ENCODE peak calls at places on chromosomes 1 and 21, in five cellular contexts. D is caudate nucleus; J is AG04450; K is CD4-positive, alpha-beta memory T cell; P is adrenal gland. L is an unnamed sample.
A peak's percentile ranks its signal among the peaks of the same experiment; 100 is the strongest.

GRCh38 chr21:44441581-44442265 is 13.6 kb upstream of the LRRC3 start:
- DNase-seq in D (no peak), J (no peak), K (no peak), P (no peak), L (no peak)

GRCh38 chr1:168751195-168751650 is 22.2 kb upstream of the DPT start:
- DNase-seq in D (no peak), J (no peak), K (no peak), P (no peak), L (no peak)

GRCh38 chr1:52141513-52142219 is at the start of gene ZFYVE9:
- DNase-seq in D (peak; percentile 48), J (no peak), K (peak; percentile 74), P (peak; percentile 63), L (peak; percentile 79)

GRCh38 chr1:228647523-228648444 is 87.5 kb upstream of the RHOU start:
- DNase-seq in D (no peak), J (no peak), K (peak; percentile 24), P (peak; percentile 45), L (peak; percentile 25)

GRCh38 chr1:22602060-22602740 is 34.2 kb upstream of the C1QA start:
- DNase-seq in D (no peak), J (no peak), K (no peak), P (no peak), L (no peak)

GRCh38 chr1:230643887-230644286 is 1.6 kb downstream of the COG2 start:
- DNase-seq in D (no peak), J (peak; percentile 3), K (no peak), P (no peak), L (no peak)

GRCh38 chr1:48823161-48823560 is 46.5 kb upstream of the BEND5 start:
- DNase-seq in D (no peak), J (no peak), K (no peak), P (peak; percentile 23), L (no peak)

GRCh38 chr1:40848530-40849189 is 13.5 kb downstream of the CITED4 start:
- DNase-seq in D (no peak), J (no peak), K (no peak), P (peak; percentile 62), L (peak; percentile 60)

GRCh38 chr1:147750618-147751217 is 9.7 kb downstream of the GJA5 start:
- DNase-seq in D (no peak), J (no peak), K (no peak), P (no peak), L (no peak)

GRCh38 chr1:106022312-106022902 is 1034.1 kb upstream of the PRMT6 start:
- DNase-seq in D (no peak), J (no peak), K (no peak), P (no peak), L (no peak)

GRCh38 chr1:201495447-201496295 is 11.3 kb downstream of the CSRP1 start:
- DNase-seq in D (peak; percentile 87), J (no peak), K (no peak), P (peak; percentile 59), L (peak; percentile 92)

GRCh38 chr1:165152727-165153126 is 203.8 kb downstream of the LMX1A start:
- DNase-seq in D (no peak), J (no peak), K (no peak), P (no peak), L (no peak)

GRCh38 chr1:155463865-155464264 is 98.7 kb downstream of the ASH1L start:
- DNase-seq in D (no peak), J (peak; percentile 47), K (no peak), P (no peak), L (no peak)

GRCh38 chr21:18468775-18469174 is 65.2 kb upstream of the TMPRSS15 start:
- DNase-seq in D (no peak), J (no peak), K (no peak), P (no peak), L (no peak)

GRCh38 chr1:38138498-38139233 is 92.1 kb upstream of the POU3F1 start:
- DNase-seq in D (no peak), J (peak; percentile 96), K (no peak), P (peak; percentile 87), L (peak; percentile 72)

GRCh38 chr1:25442178-25442577 is 11.5 kb downstream of the MACO1 start:
- DNase-seq in D (no peak), J (no peak), K (no peak), P (peak; percentile 55), L (no peak)

GRCh38 chr1:163203561-163203960 is 845 bp upstream of the RGS5 start:
- DNase-seq in D (no peak), J (no peak), K (no peak), P (no peak), L (no peak)

GRCh38 chr1:62198069-62198780 is 3.6 kb downstream of the L1TD1 start:
- DNase-seq in D (no peak), J (no peak), K (no peak), P (no peak), L (no peak)

GRCh38 chr1:207848234-207848633 is 62.7 kb downstream of the CD34 start:
- DNase-seq in D (no peak), J (no peak), K (no peak), P (peak; percentile 88), L (peak; percentile 66)

GRCh38 chr21:16124397-16125130 is 394.8 kb downstream of the USP25 start:
- DNase-seq in D (no peak), J (peak; percentile 51), K (no peak), P (peak; percentile 18), L (peak; percentile 62)

GRCh38 chr1:19010995-19011696 is 54.7 kb upstream of the IFFO2 start:
- DNase-seq in D (no peak), J (peak; percentile 92), K (peak; percentile 46), P (peak; percentile 91), L (peak; percentile 75)

GRCh38 chr1:228274452-228275153 is 66.8 kb downstream of the OBSCN start:
- DNase-seq in D (no peak), J (no peak), K (no peak), P (peak; percentile 4), L (no peak)

GRCh38 chr1:37028981-37029617 is 5.2 kb downstream of the GRIK3 start:
- DNase-seq in D (no peak), J (no peak), K (no peak), P (no peak), L (no peak)

GRCh38 chr1:3352952-3353331 is 101.5 kb upstream of the ARHGEF16 start:
- DNase-seq in D (no peak), J (no peak), K (no peak), P (peak; percentile 31), L (peak; percentile 86)

GRCh38 chr1:20083178-20083944 is 13.4 kb downstream of the PLA2G5 start:
- DNase-seq in D (no peak), J (no peak), K (no peak), P (no peak), L (no peak)

GRCh38 chr21:25307489-25307888 is 299.8 kb downstream of the MRPL39 start:
- DNase-seq in D (no peak), J (peak; percentile 3), K (no peak), P (no peak), L (no peak)

GRCh38 chr1:59077739-59078503 is 219.0 kb upstream of the FGGY start:
- DNase-seq in D (no peak), J (no peak), K (no peak), P (no peak), L (no peak)

GRCh38 chr1:201515062-201515750 is 8.3 kb upstream of the CSRP1 start:
- DNase-seq in D (no peak), J (no peak), K (no peak), P (no peak), L (no peak)

GRCh38 chr1:94620345-94621031 is 78.9 kb upstream of the F3 start:
- DNase-seq in D (no peak), J (no peak), K (no peak), P (no peak), L (no peak)

GRCh38 chr1:94621392-94621791 is 79.8 kb upstream of the F3 start:
- DNase-seq in D (no peak), J (no peak), K (no peak), P (no peak), L (no peak)

GRCh38 chr1:94621802-94622201 is 80.2 kb upstream of the F3 start:
- DNase-seq in D (no peak), J (no peak), K (no peak), P (no peak), L (no peak)

GRCh38 chr1:94623560-94624148 is 82.1 kb upstream of the F3 start:
- DNase-seq in D (no peak), J (no peak), K (no peak), P (no peak), L (no peak)

GRCh38 chr1:94622757-94623156 is 81.2 kb upstream of the F3 start:
- DNase-seq in D (no peak), J (no peak), K (no peak), P (no peak), L (no peak)
- H3K27ac ChIP-seq in D (no peak overlapping the region), J (peak overlapping the region; percentile 21), K (no peak overlapping the region), P (no peak overlapping the region), L (no peak overlapping the region)

GRCh38 chr1:109393602-109394233 is 4.0 kb downstream of the SORT1 start:
- DNase-seq in D (no peak), J (no peak), K (no peak), P (no peak), L (no peak)

GRCh38 chr1:109392037-109392787 is 5.5 kb downstream of the SORT1 start:
- DNase-seq in D (peak; percentile 28), J (no peak), K (no peak), P (peak; percentile 41), L (no peak)

GRCh38 chr1:109394591-109395281 is 3.0 kb downstream of the SORT1 start:
- DNase-seq in D (no peak), J (no peak), K (no peak), P (no peak), L (no peak)

GRCh38 chr1:109391626-109392025 is 6.1 kb downstream of the SORT1 start:
- DNase-seq in D (no peak), J (no peak), K (no peak), P (no peak), L (no peak)

GRCh38 chr1:109392788-109393580 is 4.7 kb downstream of the SORT1 start:
- DNase-seq in D (peak; percentile 54), J (peak; percentile 60), K (no peak), P (peak; percentile 60), L (peak; percentile 50)
- H3K27ac ChIP-seq in D (peak overlapping the region; percentile 98), J (peak overlapping the region; percentile 63), K (no peak overlapping the region), P (peak overlapping the region; percentile 54), L (peak overlapping the region; percentile 95)

DNA sequence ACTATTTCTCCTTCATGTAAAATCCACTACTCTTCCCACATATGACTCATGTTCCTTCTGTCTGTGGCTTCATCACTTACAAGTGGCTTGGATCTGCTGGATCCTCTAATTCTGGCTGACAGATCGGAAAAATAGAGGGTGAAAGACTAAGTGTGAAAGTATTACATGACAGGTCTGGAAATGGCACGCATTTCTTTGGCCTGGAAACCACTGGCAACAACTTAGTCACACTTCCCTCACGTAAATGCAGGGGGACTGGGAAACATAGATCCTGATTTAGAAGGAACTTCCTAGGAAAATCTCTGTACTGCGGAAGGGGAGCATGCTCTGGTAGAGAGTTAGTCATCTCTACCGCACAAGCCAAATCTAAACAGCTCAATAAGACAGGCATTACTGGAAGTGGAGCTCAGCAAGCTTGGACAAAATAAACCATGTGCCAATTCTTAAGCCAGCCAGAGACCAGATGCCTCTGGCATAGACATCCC is 305.4 kb upstream of the PTBP2 start:
- DNase-seq in D (no peak), J (peak; percentile 95), K (no peak), P (no peak), L (peak; percentile 16)
- H3K27ac ChIP-seq in D (no peak overlapping the region), J (peak overlapping the region; percentile 42), K (no peak overlapping the region), P (no peak overlapping the region), L (no peak overlapping the region)

DNA sequence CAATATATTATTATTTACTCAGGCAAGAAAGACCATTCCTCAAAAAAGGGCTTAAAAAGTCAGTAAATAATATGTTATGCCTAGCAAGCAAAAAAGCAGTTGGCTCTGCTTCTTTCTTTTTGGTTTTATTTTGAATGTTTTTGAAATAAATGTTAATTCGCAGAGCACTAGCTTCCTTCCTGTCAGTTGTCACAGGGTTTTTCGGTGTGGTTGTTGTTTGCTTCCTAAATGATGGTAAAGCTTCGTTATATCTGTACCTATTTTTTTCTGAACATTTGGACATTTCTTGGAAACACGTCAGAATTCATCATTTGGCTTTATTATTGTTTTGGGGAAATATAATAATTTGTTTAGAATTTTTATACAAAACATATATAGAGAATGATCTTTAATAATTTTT is 352.0 kb upstream of the SGIP1 start:
- DNase-seq in D (no peak), J (no peak), K (no peak), P (no peak), L (no peak)
- H3K27ac ChIP-seq in D (no peak overlapping the region), J (no peak overlapping the region), K (no peak overlapping the region), P (no peak overlapping the region), L (no peak overlapping the region)